ENCODE peak calls at places on chromosomes 5 and 9, in nine cellular contexts. Z is CD8-positive, alpha-beta memory T cell; E is psoas muscle; L is lower lobe of right lung; K is IMR-90; T is effector memory CD4-positive, alpha-beta T cell; S is SJSA1; N is pancreas; F is NT2/D1. W is an unnamed sample. For H3K27me3 and H3K36me3, the result is how much of the 10 kb centered on the place peaks cover.

GRCh38 chr5:155728857-155729683 is 597.9 kb upstream of the SGCD start:
- DNase-seq in Z (peak), K (no peak), F (no peak), T (no peak), L (peak), S (no peak), N (no peak), E (no peak), W (peak)

GRCh38 chr5:168747987-168748777 is 169.0 kb upstream of the PANK3 start:
- DNase-seq in Z (no peak), N (no peak), K (no peak), E (no peak), F (peak), S (peak), T (no peak), L (peak), W (peak)

GRCh38 chr9:122788831-122789230 is at the start of gene OR5C1:
- DNase-seq in L (no peak), T (no peak), F (no peak), K (no peak), Z (no peak), N (no peak), S (no peak), E (no peak), W (no peak)

GRCh38 chr9:4832786-4833579 is 40.2 kb downstream of the RCL1 start:
- DNase-seq in F (no peak), Z (no peak), S (peak), T (no peak), L (no peak), E (no peak), K (peak), N (no peak), W (no peak)

GRCh38 chr5:157607371-157608161 is 32.0 kb upstream of the ADAM19 start:
- DNase-seq in L (no peak), F (no peak), E (no peak), Z (peak), T (peak), S (peak), K (peak), N (no peak), W (no peak)

GRCh38 chr5:135039526-135040296 is 5.7 kb upstream of the PITX1 start:
- DNase-seq in N (no peak), F (no peak), E (no peak), K (no peak), Z (no peak), S (no peak), L (peak), T (no peak), W (peak)

GRCh38 chr9:109775516-109775915 is 4.5 kb upstream of the PALM2AKAP2 start:
- DNase-seq in K (peak), L (no peak), N (no peak), Z (no peak), S (peak), F (no peak), T (no peak), E (no peak), W (no peak)

GRCh38 chr9:89994988-89995613 is 390.3 kb downstream of the GADD45G start:
- DNase-seq in L (no peak), S (no peak), N (no peak), Z (no peak), K (no peak), E (no peak), F (no peak), T (no peak), W (peak)

GRCh38 chr9:121689461-121690157 is 38.2 kb downstream of the DAB2IP start:
- DNase-seq in F (no peak), S (no peak), L (peak), E (no peak), N (no peak), T (no peak), Z (no peak), K (no peak), W (no peak)

GRCh38 chr5:135324160-135324559 is 74.9 kb downstream of the MACROH2A1 start:
- DNase-seq in Z (no peak), K (no peak), L (no peak), T (no peak), N (no peak), S (no peak), E (no peak), F (no peak), W (no peak)

GRCh38 chr9:120436937-120437592 is 142.9 kb downstream of the CDK5RAP2 start:
- DNase-seq in S (no peak), K (no peak), T (no peak), F (no peak), E (peak), L (peak), N (no peak), Z (no peak), W (no peak)

GRCh38 chr5:125112196-125112595 is 365.8 kb upstream of the ZNF608 start:
- DNase-seq in S (peak), K (peak), Z (no peak), E (no peak), T (no peak), L (no peak), N (no peak), F (no peak), W (no peak)

GRCh38 chr5:1523793-1524480 is at the start of gene LPCAT1:
- DNase-seq in N (peak), E (peak), L (peak), Z (peak), S (peak), T (peak), K (peak), F (peak), W (peak)

GRCh38 chr9:71918419-71918818 is 7.0 kb downstream of the C9orf85 start:
- DNase-seq in L (no peak), Z (no peak), K (no peak), T (no peak), F (no peak), N (no peak), E (no peak), S (no peak), W (no peak)

GRCh38 chr9:71895122-71895521 is 15.9 kb downstream of the ABHD17B start:
- DNase-seq in Z (no peak), F (no peak), K (peak), N (no peak), S (no peak), E (no peak), L (no peak), T (no peak), W (no peak)

GRCh38 chr5:56366986-56367385 is 133.9 kb upstream of the ANKRD55 start:
- DNase-seq in S (no peak), F (no peak), Z (no peak), T (no peak), E (no peak), N (no peak), L (no peak), K (no peak), W (no peak)

GRCh38 chr5:136190904-136191303 is 2.1 kb downstream of the SMIM32 start:
- DNase-seq in L (no peak), Z (no peak), N (no peak), T (no peak), K (no peak), E (no peak), S (no peak), F (no peak), W (no peak)

GRCh38 chr9:70479880-70480291 is 65.4 kb upstream of the KLF9 start:
- DNase-seq in Z (no peak), S (peak), T (no peak), F (peak), E (peak), L (peak), K (peak), N (no peak), W (peak)

GRCh38 chr5:134600600-134600999 is 32.0 kb downstream of the SAR1B start:
- DNase-seq in N (no peak), K (peak), L (no peak), E (no peak), F (no peak), T (no peak), Z (no peak), S (no peak), W (no peak)

GRCh38 chr9:38622083-38622674 is 1.8 kb upstream of the ANKRD18A start:
- DNase-seq in F (no peak), Z (no peak), T (no peak), K (no peak), N (peak), L (no peak), E (no peak), S (no peak), W (peak)

GRCh38 chr5:96963267-96963666 is 27.4 kb downstream of the LNPEP start:
- DNase-seq in S (no peak), L (no peak), T (no peak), E (peak), F (no peak), K (peak), N (no peak), Z (no peak), W (no peak)

GRCh38 chr9:117247271-117247670 is 167.6 kb downstream of the ASTN2 start:
- DNase-seq in N (no peak), T (no peak), K (no peak), Z (no peak), F (no peak), S (no peak), E (no peak), L (no peak), W (peak)

GRCh38 chr9:95874989-95875304 is 544 bp upstream of the ERCC6L2 start:
- DNase-seq in N (peak), Z (peak), E (peak), F (no peak), K (no peak), L (peak), T (peak), S (no peak), W (no peak)

GRCh38 chr5:180873628-180874520 is 12.8 kb upstream of the ZFP62 start:
- DNase-seq in E (no peak), N (peak), K (peak), L (no peak), T (peak), S (no peak), Z (peak), F (no peak), W (no peak)

GRCh38 chr5:144487207-144487606 is 316.5 kb downstream of the KCTD16 start:
- DNase-seq in L (no peak), N (no peak), K (no peak), Z (no peak), E (no peak), S (no peak), F (no peak), T (no peak), W (peak)

GRCh38 chr5:42423285-42424152 is at the start of gene GHR:
- DNase-seq in S (peak), F (peak), K (peak), Z (no peak), L (peak), E (peak), N (peak), T (no peak), W (peak)

GRCh38 chr5:157977957-157978505 is 119.1 kb upstream of the CLINT1 start:
- DNase-seq in T (no peak), S (no peak), N (no peak), K (no peak), F (no peak), E (no peak), Z (no peak), L (no peak), W (no peak)

GRCh38 chr9:33143241-33143642 is 23.9 kb downstream of the B4GALT1 start:
- DNase-seq in Z (no peak), F (no peak), T (no peak), E (no peak), L (peak), K (peak), N (no peak), S (no peak), W (no peak)

GRCh38 chr5:151295138-151295537 is 8.4 kb downstream of the SLC36A3 start:
- DNase-seq in N (no peak), T (no peak), E (no peak), Z (no peak), F (no peak), L (no peak), S (no peak), K (no peak), W (no peak)

GRCh38 chr5:17990168-17990567 is 355.9 kb downstream of the TAF11L14 start:
- DNase-seq in S (no peak), L (no peak), N (no peak), T (no peak), E (no peak), F (no peak), K (no peak), Z (no peak), W (no peak)

GRCh38 chr5:99587983-99588382 is 659.2 kb upstream of the CHD1 start:
- DNase-seq in T (no peak), E (no peak), S (no peak), N (no peak), F (no peak), Z (no peak), K (no peak), L (no peak), W (no peak)

GRCh38 chr5:150239794-150240122 is 49.8 kb downstream of the CAMK2A start:
- DNase-seq in S (no peak), Z (no peak), T (no peak), N (no peak), K (no peak), L (no peak), F (no peak), E (no peak), W (no peak)

GRCh38 chr9:137326436-137327060 is 24.5 kb upstream of the NRARP start:
- DNase-seq in L (no peak), S (no peak), N (no peak), Z (no peak), T (no peak), F (no peak), K (no peak), E (no peak), W (no peak)
- H3K4me3 ChIP-seq in L (no peak), S (no peak), N (no peak), Z (no peak), T (no peak), F (no peak), K (no peak), E (no peak), W (no peak)

DNA sequence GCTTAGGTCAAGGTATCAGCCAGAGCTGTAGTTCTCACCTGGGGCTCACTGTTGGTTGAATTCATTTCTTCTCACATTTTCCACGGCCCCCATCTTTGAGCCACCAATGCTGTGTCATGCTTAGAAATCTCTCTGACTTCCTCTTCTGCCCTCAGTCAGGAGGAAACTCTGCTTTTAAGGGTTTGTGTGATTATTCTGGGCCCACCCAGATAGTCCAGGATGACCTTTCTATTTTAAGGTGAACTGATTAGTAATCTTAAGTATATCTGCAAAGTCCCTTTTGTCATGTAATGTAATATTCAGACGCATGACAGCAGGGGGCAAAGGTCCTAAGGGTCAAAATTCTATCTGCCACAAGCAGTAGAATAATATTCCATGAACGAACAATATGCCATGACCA is 88.4 kb downstream of the AK8 start:
- DNase-seq in Z (no peak), L (no peak), F (no peak), S (no peak), K (no peak), N (no peak), T (no peak), E (no peak), W (no peak)
- H3K27me3 ChIP-seq in Z (under half), L (under half), F (half or more), S (under half), K (under half), N (under half), T (under half), E (under half), W (under half)

GRCh38 chr9:113164536-113165300 is 13.9 kb downstream of the SLC31A2 start:
- DNase-seq in Z (no peak), L (no peak), F (no peak), S (no peak), E (peak), N (no peak), T (no peak), K (peak), W (no peak)
- H3K36me3 ChIP-seq in Z (under half), L (half or more), F (half or more), S (half or more), E (half or more), N (under half), T (half or more), K (half or more), W (under half)

GRCh38 chr9:133955821-133956411 is 36.2 kb downstream of the VAV2 start:
- DNase-seq in N (no peak), L (peak), T (no peak), F (peak), Z (peak), K (peak), S (no peak), E (peak), W (peak)
- H3K4me3 ChIP-seq in N (no peak), L (peak), T (no peak), F (no peak), Z (peak), K (no peak), S (no peak), E (peak), W (no peak)